ENCODE peak calls at places on chromosomes 16 and 17, in six cellular contexts. D, I, B, M, A and K are unnamed samples.

GRCh38 chr17:29698837-29699236 is 76.1 kb upstream of the CORO6 start:
- DNase-seq in D (no peak), I (no peak), B (no peak), M (no peak), A (no peak), K (no peak)

GRCh38 chr16:84059946-84060901 is 17.6 kb upstream of the SLC38A8 start:
- DNase-seq in D (no peak), I (no peak), B (no peak), M (no peak), A (no peak), K (no peak)

GRCh38 chr17:34305061-34305460 is 14.2 kb upstream of the CCL8 start:
- DNase-seq in D (no peak), I (no peak), B (no peak), M (no peak), A (no peak), K (no peak)

GRCh38 chr17:20084621-20085282 is 75.6 kb downstream of the SPECC1 start:
- DNase-seq in D (no peak), I (peak; percentile 83), B (no peak), M (no peak), A (no peak), K (no peak)

GRCh38 chr16:73371584-73372319 is 323.8 kb upstream of the ZFHX3 start:
- DNase-seq in D (no peak), I (no peak), B (no peak), M (no peak), A (no peak), K (no peak)

GRCh38 chr16:24309222-24309905 is 53.2 kb downstream of the CACNG3 start:
- DNase-seq in D (no peak), I (no peak), B (peak; percentile 13), M (no peak), A (no peak), K (peak; percentile 45)

GRCh38 chr17:31295489-31295871 is 1.6 kb downstream of the OMG start:
- DNase-seq in D (no peak), I (no peak), B (no peak), M (no peak), A (no peak), K (no peak)

GRCh38 chr17:30921544-30922196 is at the start of gene ADAP2:
- DNase-seq in D (peak; percentile 81), I (peak; percentile 19), B (peak; percentile 76), M (peak; percentile 53), A (peak; percentile 82), K (no peak)

GRCh38 chr17:18987230-18987610 is 17.3 kb downstream of the FAM83G start:
- DNase-seq in D (no peak), I (no peak), B (no peak), M (no peak), A (no peak), K (no peak)

GRCh38 chr17:16282522-16282921 is 65.5 kb downstream of the PIGL start:
- DNase-seq in D (no peak), I (no peak), B (no peak), M (no peak), A (no peak), K (peak; percentile 71)

GRCh38 chr17:75077490-75078096 is 10.2 kb upstream of the SLC16A5 start:
- DNase-seq in D (peak; percentile 77), I (no peak), B (no peak), M (peak; percentile 79), A (peak; percentile 87), K (no peak)

GRCh38 chr16:17459903-17460521 is 10.7 kb downstream of the XYLT1 start:
- DNase-seq in D (no peak), I (no peak), B (no peak), M (no peak), A (no peak), K (no peak)

GRCh38 chr16:68704232-68704867 is 32.7 kb upstream of the CDH1 start:
- DNase-seq in D (peak; percentile 93), I (peak; percentile 30), B (peak; percentile 87), M (peak; percentile 84), A (peak; percentile 88), K (peak; percentile 73)

GRCh38 chr17:27603870-27604794 is 26.9 kb upstream of the LGALS9 start:
- DNase-seq in D (no peak), I (no peak), B (no peak), M (no peak), A (no peak), K (no peak)

DNA sequence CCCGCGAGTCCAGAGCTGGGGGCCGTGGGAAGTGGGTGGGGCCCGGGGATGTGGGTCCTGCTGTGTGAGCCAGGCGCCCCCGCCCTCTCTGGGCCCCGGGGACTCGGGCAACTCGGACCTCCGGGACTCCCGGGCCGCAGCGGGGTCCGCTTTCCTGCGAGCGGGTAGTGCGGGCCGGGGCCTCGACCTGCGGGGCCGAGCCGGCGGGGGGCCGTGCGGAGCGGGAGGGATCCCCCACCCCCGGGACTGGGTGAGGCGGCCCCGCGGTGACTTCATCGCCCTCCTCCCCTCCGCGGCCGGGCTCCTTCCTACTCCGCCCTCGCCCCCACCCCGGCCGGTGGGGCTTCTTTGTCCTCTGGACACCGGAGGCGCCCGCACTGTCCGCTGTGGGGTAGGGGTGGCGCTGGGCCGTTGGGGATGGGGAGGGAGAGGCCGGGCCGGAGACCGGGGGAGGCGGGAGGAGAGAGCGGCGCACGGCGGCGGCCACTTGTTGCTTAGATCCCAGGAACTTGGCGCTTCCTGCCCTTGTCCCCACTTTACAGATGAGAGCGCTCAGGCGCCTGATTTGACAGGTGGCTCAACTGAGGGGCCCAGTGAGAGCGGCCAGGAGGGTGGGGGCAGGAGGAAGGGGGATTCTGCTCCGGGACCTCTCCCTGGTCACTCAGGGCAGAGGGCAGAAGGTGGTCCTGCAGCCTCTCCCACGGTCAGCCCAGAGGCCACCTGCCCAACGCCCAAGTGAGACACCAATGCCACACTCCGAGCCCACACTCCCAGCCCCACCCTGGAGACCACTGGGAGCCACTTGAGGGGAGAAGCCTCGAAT is 884 bp downstream of the CMTM3 start:
- DNase-seq in D (peak; percentile 64), I (no peak), B (peak; percentile 82), M (no peak), A (peak; percentile 73), K (peak; percentile 46)
- TF ChIP-seq CTCF in D (no peak), I (no peak), B (no peak), M (no peak), A (no peak), K (no peak)

GRCh38 chr17:81961087-81961514 is at the start of gene NOTUM:
- DNase-seq in D (peak; percentile 72), I (no peak), B (peak; percentile 88), M (no peak), A (no peak), K (peak; percentile 45)
- TF ChIP-seq CTCF in D (no peak), I (no peak), B (peak; percentile 35), M (no peak), A (peak; percentile 24), K (peak; percentile 26)

GRCh38 chr17:45351831-45352230 is 35.0 kb upstream of the MAP3K14 start:
- DNase-seq in D (no peak), I (no peak), B (no peak), M (no peak), A (no peak), K (no peak)
- TF ChIP-seq CTCF in D (no peak), I (no peak), B (no peak), M (no peak), A (no peak), K (no peak)

GRCh38 chr17:41578971-41579370 is 7.1 kb upstream of the KRT9 start:
- DNase-seq in D (no peak), I (no peak), B (no peak), M (no peak), A (no peak), K (no peak)
- TF ChIP-seq CTCF in D (no peak), I (no peak), B (no peak), M (no peak), A (no peak), K (no peak)

GRCh38 chr17:11997147-11997971 is at the start of gene ZNF18:
- DNase-seq in D (peak; percentile 91), I (peak; percentile 97), B (peak; percentile 99), M (peak; percentile 98), A (peak; percentile 98), K (peak; percentile 93)
- TF ChIP-seq CTCF in D (no peak), I (no peak), B (no peak), M (no peak), A (peak; percentile 32), K (no peak)

GRCh38 chr16:2492292-2492691 is 17.4 kb downstream of the TBC1D24 start:
- DNase-seq in D (no peak), I (no peak), B (no peak), M (no peak), A (no peak), K (no peak)
- TF ChIP-seq CTCF in D (no peak), I (no peak), B (no peak), M (no peak), A (no peak), K (no peak)

GRCh38 chr16:11383481-11384183 is 38.4 kb downstream of the RMI2 start:
- DNase-seq in D (no peak), I (no peak), B (no peak), M (no peak), A (no peak), K (no peak)

GRCh38 chr16:11384184-11384955 is 39.1 kb downstream of the RMI2 start:
- DNase-seq in D (no peak), I (no peak), B (no peak), M (peak; percentile 32), A (no peak), K (no peak)

GRCh38 chr16:11386054-11386680 is 40.9 kb downstream of the RMI2 start:
- DNase-seq in D (no peak), I (no peak), B (no peak), M (peak; percentile 18), A (no peak), K (no peak)

GRCh38 chr16:11386791-11387546 is 41.7 kb downstream of the RMI2 start:
- DNase-seq in D (no peak), I (no peak), B (peak; percentile 87), M (peak; percentile 36), A (no peak), K (peak; percentile 29)

GRCh38 chr16:11384956-11385586 is 39.8 kb downstream of the RMI2 start:
- DNase-seq in D (no peak), I (no peak), B (no peak), M (peak; percentile 22), A (no peak), K (no peak)
- TF ChIP-seq CTCF in D (no peak), I (no peak), B (no peak), M (no peak), A (no peak), K (no peak)

DNA sequence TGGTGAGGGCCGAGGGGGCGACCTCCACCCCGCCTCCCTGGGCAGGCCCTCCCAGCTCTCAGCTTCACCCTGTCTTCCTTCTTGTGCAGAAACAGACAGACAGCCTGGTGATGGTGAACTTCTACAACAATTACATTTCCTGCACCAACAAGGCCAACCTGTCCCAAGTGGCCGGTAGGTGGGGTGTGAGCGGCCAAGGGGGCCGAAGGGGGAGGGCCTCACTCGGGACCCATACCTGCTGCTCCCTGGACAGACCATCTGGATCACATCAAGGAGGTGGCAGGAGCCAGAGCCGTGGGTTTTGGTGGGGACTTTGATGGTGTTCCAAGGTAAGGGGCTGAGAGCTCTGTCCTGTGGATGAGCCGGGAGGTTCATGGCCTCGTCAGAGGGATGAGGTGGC is 20.1 kb downstream of the CHMP1A start:
- DNase-seq in D (no peak), I (no peak), B (no peak), M (no peak), A (no peak), K (no peak)
- TF ChIP-seq CTCF in D (no peak), I (no peak), B (no peak), M (no peak), A (no peak), K (no peak)

GRCh38 chr17:68498479-68499326 is 13.5 kb upstream of the PRKAR1A start:
- DNase-seq in D (no peak), I (no peak), B (no peak), M (no peak), A (peak; percentile 85), K (peak; percentile 60)
- TF ChIP-seq CTCF in D (no peak), I (no peak), B (no peak), M (no peak), A (no peak), K (no peak)